ENCODE peak calls at places on chromosome 15, in nine cellular contexts. D is tibial nerve, C is uterus, X is lower lobe of right lung, M is BE2C, J is right cardiac atrium, W is A549, S is left lung, P is right atrium auricular region. Y is an unnamed sample.

GRCh38 chr15:65212097-65212496 is 824 bp upstream of the CILP start:
- DNase-seq in D (no peak), C (no peak), X (no peak), M (peak; percentile 38), J (no peak), W (peak; percentile 54), S (no peak), P (no peak), Y (no peak)

GRCh38 chr15:45428491-45428890 is 50.1 kb upstream of the GATM start:
- DNase-seq in D (no peak), C (no peak), X (no peak), M (no peak), J (no peak), W (no peak), S (no peak), P (no peak), Y (no peak)

GRCh38 chr15:29207027-29207757 is 62.4 kb downstream of the NSMCE3 start:
- DNase-seq in D (no peak), C (no peak), X (no peak), M (no peak), J (no peak), W (no peak), S (no peak), P (no peak), Y (no peak)

GRCh38 chr15:79088426-79089205 is 2.0 kb downstream of the RASGRF1 start:
- DNase-seq in D (no peak), C (no peak), X (no peak), M (no peak), J (no peak), W (no peak), S (no peak), P (peak; percentile 9), Y (peak; percentile 24)

GRCh38 chr15:33985287-33985686 is 17.0 kb downstream of the CHRM5 start:
- DNase-seq in D (no peak), C (no peak), X (no peak), M (no peak), J (no peak), W (peak; percentile 21), S (no peak), P (no peak), Y (no peak)

GRCh38 chr15:80588801-80589200 is 106.3 kb upstream of the ABHD17C start:
- DNase-seq in D (no peak), C (no peak), X (no peak), M (no peak), J (no peak), W (peak; percentile 90), S (no peak), P (no peak), Y (peak; percentile 82)

GRCh38 chr15:63246691-63247464 is 30.5 kb upstream of the APH1B start:
- DNase-seq in D (peak; percentile 68), C (no peak), X (no peak), M (no peak), J (no peak), W (peak; percentile 70), S (no peak), P (no peak), Y (no peak)

GRCh38 chr15:83708328-83708727 is 54.4 kb downstream of the ADAMTSL3 start:
- DNase-seq in D (no peak), C (no peak), X (no peak), M (no peak), J (no peak), W (no peak), S (no peak), P (no peak), Y (no peak)

GRCh38 chr15:77944002-77944867 is 133.3 kb downstream of the TBC1D2B start:
- DNase-seq in D (peak; percentile 80), C (peak; percentile 79), X (peak; percentile 90), M (peak; percentile 85), J (peak; percentile 90), W (peak; percentile 68), S (peak; percentile 87), P (peak; percentile 89), Y (no peak)

GRCh38 chr15:101411085-101411484 is 78.4 kb downstream of the PCSK6 start:
- DNase-seq in D (no peak), C (no peak), X (no peak), M (no peak), J (no peak), W (no peak), S (no peak), P (no peak), Y (no peak)

DNA sequence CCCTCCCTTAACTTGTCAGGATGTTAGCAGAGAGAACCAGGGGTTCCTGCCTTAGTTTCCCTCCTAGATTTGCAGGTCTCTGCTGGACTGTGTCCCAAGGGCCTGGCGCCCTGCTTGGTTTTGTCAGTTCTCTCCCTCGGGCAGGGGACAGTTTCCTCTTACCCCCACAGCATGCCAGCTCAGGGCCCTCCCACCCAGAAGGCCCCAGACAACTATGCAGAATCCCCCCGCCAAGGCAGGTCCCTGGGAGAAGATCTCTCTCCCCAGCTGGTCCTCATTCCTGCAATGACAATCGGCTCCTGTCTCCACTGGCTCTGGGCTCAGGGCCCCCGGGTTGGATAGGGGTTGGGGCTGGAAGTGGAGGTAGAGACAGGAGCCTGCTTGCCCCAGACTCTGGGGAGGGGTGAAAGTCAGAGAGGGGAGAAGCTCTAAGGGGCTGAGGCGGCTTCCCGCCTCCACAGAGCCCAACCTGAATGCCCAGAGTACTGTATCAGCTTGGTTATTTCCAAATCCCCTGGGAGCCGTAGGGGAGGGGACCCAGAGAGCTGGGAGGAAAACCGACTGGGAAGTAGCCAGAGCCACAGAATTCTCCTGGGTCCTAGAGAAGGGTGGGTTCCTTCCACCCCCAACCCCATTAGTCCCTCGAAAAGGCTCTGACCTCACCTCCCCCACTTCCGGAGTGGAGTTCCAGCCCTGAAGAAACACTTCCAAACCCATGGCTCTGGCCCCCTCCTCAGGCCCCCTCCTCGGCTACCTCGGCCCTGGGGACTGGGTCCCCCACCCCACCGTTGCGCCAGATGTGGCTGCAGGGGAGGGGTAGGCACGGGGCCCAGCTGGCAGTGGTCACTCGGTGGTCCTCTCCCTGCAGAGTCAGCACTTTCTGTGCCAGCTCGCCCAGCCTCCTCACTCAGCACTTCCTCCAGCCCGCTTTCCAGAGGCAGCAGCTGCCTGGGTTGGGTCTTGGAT is 3.8 kb upstream of the LOXL1 start:
- DNase-seq in D (no peak), C (peak; percentile 50), X (peak; percentile 43), M (peak; percentile 83), J (no peak), W (no peak), S (peak; percentile 61), P (no peak), Y (no peak)
- H3K4me1 ChIP-seq in D (peaks cover 61% of the 10 kb centered on the region), C (peaks cover 4% of the 10 kb centered on the region), X (peaks cover 52% of the 10 kb centered on the region), M (peaks cover 41% of the 10 kb centered on the region), J (peaks cover 30% of the 10 kb centered on the region), W (peaks cover 11% of the 10 kb centered on the region), S (peaks cover 72% of the 10 kb centered on the region), P (no peaks in the 10 kb centered on the region), Y (peaks cover 16% of the 10 kb centered on the region)

DNA sequence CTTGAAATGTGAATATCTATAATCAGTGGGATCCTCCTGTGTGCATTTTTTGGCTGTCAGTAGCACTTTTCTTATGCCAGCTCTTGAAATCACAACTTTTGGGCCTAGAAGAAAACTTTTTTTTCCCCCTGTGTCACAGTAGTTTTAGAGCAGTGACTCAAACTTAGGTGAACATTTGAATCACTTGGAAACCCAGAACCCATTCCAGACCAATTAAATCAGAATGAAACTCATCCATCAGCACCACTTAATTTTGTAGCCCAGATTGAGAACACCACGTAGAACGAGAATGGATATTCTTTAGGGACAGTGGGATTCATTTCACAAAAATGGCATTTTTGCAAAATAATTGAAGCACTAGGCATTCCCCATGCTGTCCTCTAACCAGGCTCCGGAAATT is 224.8 kb upstream of the NANOGP8 start:
- DNase-seq in D (no peak), C (no peak), X (no peak), M (no peak), J (no peak), W (no peak), S (no peak), P (no peak), Y (no peak)
- H3K4me3 ChIP-seq in D (no peak overlapping the region), C (no peak overlapping the region), X (no peak overlapping the region), M (no peak overlapping the region), J (no peak overlapping the region), W (no peak overlapping the region), S (no peak overlapping the region), P (no peak overlapping the region), Y (no peak overlapping the region)

GRCh38 chr15:57554821-57555185 is 36.9 kb upstream of the MYZAP start:
- DNase-seq in D (no peak), C (no peak), X (no peak), M (no peak), J (no peak), W (no peak), S (no peak), P (no peak), Y (no peak)

GRCh38 chr15:57552678-57553334 is 38.9 kb upstream of the MYZAP start:
- DNase-seq in D (no peak), C (no peak), X (no peak), M (no peak), J (no peak), W (no peak), S (no peak), P (no peak), Y (no peak)

GRCh38 chr15:57551717-57552677 is 39.7 kb upstream of the MYZAP start:
- DNase-seq in D (no peak), C (no peak), X (no peak), M (no peak), J (no peak), W (peak; percentile 86), S (no peak), P (no peak), Y (peak; percentile 84)

GRCh38 chr15:57554063-57554820 is 37.5 kb upstream of the MYZAP start:
- DNase-seq in D (no peak), C (no peak), X (no peak), M (peak; percentile 69), J (no peak), W (no peak), S (no peak), P (no peak), Y (peak; percentile 84)

DNA sequence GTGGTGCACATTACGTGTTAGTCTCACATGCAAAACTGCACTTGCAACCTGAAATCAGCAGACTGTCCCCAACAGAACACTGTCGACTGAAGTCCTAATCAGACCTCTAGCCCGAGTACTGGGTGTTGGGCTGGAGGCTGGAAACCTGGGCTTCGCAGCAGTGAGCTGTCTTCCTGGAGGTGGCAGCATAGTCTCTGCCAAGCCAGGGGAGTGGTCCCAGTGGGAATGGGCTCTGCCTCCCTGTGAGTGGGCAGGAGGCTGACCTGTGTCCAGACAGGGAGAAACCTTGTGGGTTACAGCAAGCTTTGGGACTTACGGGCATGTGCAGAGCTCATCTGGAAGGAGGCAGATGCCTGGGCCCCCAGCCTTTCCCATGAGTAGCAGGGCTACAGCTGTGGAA is 38.2 kb upstream of the MYZAP start:
- DNase-seq in D (no peak), C (no peak), X (no peak), M (no peak), J (no peak), W (no peak), S (no peak), P (no peak), Y (no peak)
- H3K4me1 ChIP-seq in D (peaks cover 27% of the 10 kb centered on the region), C (no peaks in the 10 kb centered on the region), X (peaks cover 42% of the 10 kb centered on the region), M (peaks cover 14% of the 10 kb centered on the region), J (peaks cover 34% of the 10 kb centered on the region), W (peaks cover 32% of the 10 kb centered on the region), S (peaks cover 34% of the 10 kb centered on the region), P (no peaks in the 10 kb centered on the region), Y (peaks cover 39% of the 10 kb centered on the region)

GRCh38 chr15:96049323-96049722 is 281.2 kb upstream of the NR2F2 start:
- DNase-seq in D (no peak), C (no peak), X (no peak), M (no peak), J (no peak), W (no peak), S (no peak), P (no peak), Y (no peak)
- H3K4me3 ChIP-seq in D (no peak overlapping the region), C (no peak overlapping the region), X (no peak overlapping the region), M (no peak overlapping the region), J (no peak overlapping the region), W (no peak overlapping the region), S (no peak overlapping the region), P (no peak overlapping the region), Y (no peak overlapping the region)

GRCh38 chr15:87408902-87409301 is 847.6 kb downstream of the NTRK3 start:
- DNase-seq in D (no peak), C (no peak), X (no peak), M (no peak), J (no peak), W (no peak), S (no peak), P (no peak), Y (no peak)
- H3K4me1 ChIP-seq in D (no peaks in the 10 kb centered on the region), C (no peaks in the 10 kb centered on the region), X (no peaks in the 10 kb centered on the region), M (peaks cover 9% of the 10 kb centered on the region), J (no peaks in the 10 kb centered on the region), W (no peaks in the 10 kb centered on the region), S (no peaks in the 10 kb centered on the region), P (no peaks in the 10 kb centered on the region), Y (no peaks in the 10 kb centered on the region)

Y was measured in RWPE2.